ENCODE peak calls at places on chromosomes 11 and 22, in eight cellular contexts. A, Y, H, Z, I, W, C and S are unnamed samples.

GRCh38 chr11:44868455-44869421 is 81.9 kb downstream of the TP53I11 start:
- DNase-seq in Z (no peak), I (no peak), W (no peak), Y (no peak), C (no peak), H (no peak), A (no peak), S (no peak)

GRCh38 chr11:62400760-62401159 is 18.1 kb upstream of the SCGB1A1 start:
- DNase-seq in Z (peak; percentile 74), A (no peak), H (no peak), C (no peak), Y (no peak), I (no peak), W (peak; percentile 95), S (no peak)

GRCh38 chr11:22792497-22792896 is 37.1 kb downstream of the SVIP start:
- DNase-seq in C (no peak), Y (no peak), W (peak; percentile 83), Z (no peak), H (no peak), I (no peak), A (no peak), S (peak; percentile 17)

GRCh38 chr11:28058333-28058732 is 49.6 kb downstream of the KIF18A start:
- DNase-seq in A (no peak), W (peak; percentile 6), I (no peak), H (no peak), C (no peak), Y (no peak), Z (no peak), S (no peak)

GRCh38 chr11:122983438-122984185 is 2.0 kb upstream of the BSX start:
- DNase-seq in A (no peak), Y (no peak), H (peak; percentile 74), W (no peak), I (no peak), C (no peak), Z (no peak), S (no peak)

GRCh38 chr11:114219559-114220349 is 76.4 kb upstream of the NNMT start:
- DNase-seq in W (peak; percentile 49), Z (peak; percentile 57), H (no peak), A (peak; percentile 52), I (no peak), Y (no peak), C (no peak), S (no peak)

GRCh38 chr11:2677127-2677526 is 22.7 kb downstream of the KCNQ1OT1 start:
- DNase-seq in C (no peak), A (no peak), Z (no peak), I (no peak), W (no peak), H (no peak), Y (no peak), S (no peak)

GRCh38 chr22:29108137-29108536 is 35.3 kb downstream of the KREMEN1 start:
- DNase-seq in A (no peak), Y (no peak), Z (no peak), H (no peak), W (peak; percentile 89), I (no peak), C (no peak), S (no peak)